ENCODE peak calls at places on chromosomes 2 and 18, in ten cellular contexts. K is IMR-90; Y is activated T-cell treated with anti-CD3 and anti-CD28 coated beads, Interleukin-2, amount 50 U/mL, for 72 hours; Z is stimulated activated CD4-positive, alpha-beta T cell treated with anti-CD3 and anti-CD28 coated beads, Interleukin-15, amount 100 ng/mL, for 1 hour; W is fibroblast of villous mesenchyme; V is activated CD8-positive, alpha-beta memory T cell treated with anti-CD3 and anti-CD28 coated beads, Interleukin-2, amount 10 ng/mL, durations not matched to agents 7 days and 5 days; D is stimulated activated CD8-positive, alpha-beta memory T cell treated with anti-CD3 and anti-CD28 coated beads, Interleukin-2, amount 100 ng/mL, for 1 hour; M is effector memory CD4-positive, alpha-beta T cell; B is NCI-H146; X is NCI-H510A treated with DMSO at 0.1 percent for 48 hours. O is an unnamed sample.

GRCh38 chr18:61852496-61852895 is 40.3 kb downstream of the RNF152 start:
- DNase-seq in K (no peak), Y (no peak), Z (no peak), W (no peak), V (no peak), D (no peak), M (no peak), B (no peak), X (no peak), O (no peak)

GRCh38 chr2:218010116-218010837 is 7.5 kb upstream of the TNS1 start:
- DNase-seq in K (peak), Y (peak), Z (peak), W (peak), V (no peak), D (no peak), M (no peak), B (peak), X (no peak), O (peak)

GRCh38 chr2:217263796-217264195 is 403.9 kb upstream of the TNP1 start:
- DNase-seq in K (no peak), Y (no peak), Z (no peak), W (no peak), V (no peak), D (no peak), M (no peak), B (no peak), X (no peak), O (no peak)

GRCh38 chr18:27712066-27712465 is 464.9 kb downstream of the CDH2 start:
- DNase-seq in K (no peak), Y (no peak), Z (no peak), W (no peak), V (no peak), D (no peak), M (no peak), B (peak), X (peak), O (no peak)

GRCh38 chr2:107255744-107256143 is 369.8 kb upstream of the ST6GAL2 start:
- DNase-seq in K (no peak), Y (no peak), Z (no peak), W (no peak), V (no peak), D (no peak), M (no peak), B (no peak), X (no peak), O (no peak)

GRCh38 chr2:106885326-106885725 is 641 bp downstream of the ST6GAL2 start:
- DNase-seq in K (no peak), Y (no peak), Z (no peak), W (peak), V (no peak), D (no peak), M (no peak), B (no peak), X (peak), O (no peak)

GRCh38 chr2:120547662-120548061 is 188.0 kb upstream of the GLI2 start:
- DNase-seq in K (no peak), Y (no peak), Z (no peak), W (no peak), V (no peak), D (no peak), M (no peak), B (no peak), X (no peak), O (no peak)

GRCh38 chr2:69773201-69773600 is 31.3 kb downstream of the ANXA4 start:
- DNase-seq in K (peak), Y (peak), Z (no peak), W (peak), V (no peak), D (no peak), M (no peak), B (no peak), X (no peak), O (no peak)

GRCh38 chr2:233853353-233853752 is 982 bp downstream of the HJURP start:
- DNase-seq in K (no peak), Y (no peak), Z (no peak), W (no peak), V (no peak), D (no peak), M (no peak), B (no peak), X (no peak), O (no peak)

GRCh38 chr2:69466728-69467127 is 29.5 kb upstream of the NFU1 start:
- DNase-seq in K (peak), Y (peak), Z (no peak), W (no peak), V (peak), D (no peak), M (no peak), B (no peak), X (no peak), O (no peak)

GRCh38 chr2:190835303-190835930 is 45.2 kb upstream of the GLS start:
- DNase-seq in K (peak), Y (no peak), Z (no peak), W (peak), V (no peak), D (no peak), M (no peak), B (no peak), X (no peak), O (no peak)

GRCh38 chr2:180910831-180911665 is 69.4 kb upstream of the UBE2E3 start:
- DNase-seq in K (peak), Y (no peak), Z (no peak), W (no peak), V (no peak), D (no peak), M (no peak), B (no peak), X (no peak), O (no peak)

O was measured in activated CD4-positive, alpha-beta memory T cell treated with anti-CD3 and anti-CD28 coated beads, Interleukin-2, amount 10 ng/mL, durations not matched to agents 7 days and 5 days.